ENCODE peak calls at places on chromosomes 6 and 20, in six cellular contexts. One of them, this sample, is unnamed.

GRCh38 chr6:163419413-163420314 is 5.1 kb downstream of the QKI start:
- DNase-seq in HCT116: no peak
- DNase-seq in H1: no peak
- DNase-seq in WTC11: no peak
- DNase-seq in K562: no peak
- DNase-seq in GM12878: no peak
- DNase-seq in this sample: no peak

GRCh38 chr6:167577891-167578361 is 248.8 kb upstream of the AFDN start:
- DNase-seq in HCT116: no peak
- DNase-seq in H1: no peak
- DNase-seq in WTC11: no peak
- DNase-seq in K562: no peak
- DNase-seq in GM12878: no peak
- DNase-seq in this sample: no peak

GRCh38 chr6:122214605-122215318 is 184.7 kb upstream of the HSF2 start:
- DNase-seq in HCT116: no peak
- DNase-seq in H1: no peak
- DNase-seq in WTC11: no peak
- DNase-seq in K562: no peak
- DNase-seq in GM12878: no peak
- DNase-seq in this sample: no peak

GRCh38 chr6:26389349-26389799 is 6.5 kb downstream of the BTN2A2 start:
- DNase-seq in HCT116: no peak
- DNase-seq in H1: no peak
- DNase-seq in WTC11: no peak
- DNase-seq in K562: peak; percentile 57
- DNase-seq in GM12878: no peak
- DNase-seq in this sample: no peak

GRCh38 chr6:10613693-10614092 is 80.7 kb downstream of the C6orf52 start:
- DNase-seq in HCT116: no peak
- DNase-seq in H1: no peak
- DNase-seq in WTC11: no peak
- DNase-seq in K562: no peak
- DNase-seq in GM12878: no peak
- DNase-seq in this sample: no peak

GRCh38 chr6:24492475-24492874 is 2.3 kb upstream of the ALDH5A1 start:
- DNase-seq in HCT116: no peak
- DNase-seq in H1: no peak
- DNase-seq in WTC11: peak; percentile 58
- DNase-seq in K562: peak; percentile 41
- DNase-seq in GM12878: no peak
- DNase-seq in this sample: peak; percentile 43

GRCh38 chr20:63625771-63626423 is 1.0 kb downstream of the GMEB2 start:
- DNase-seq in HCT116: no peak
- DNase-seq in H1: no peak
- DNase-seq in WTC11: no peak
- DNase-seq in K562: peak; percentile 42
- DNase-seq in GM12878: no peak
- DNase-seq in this sample: no peak

GRCh38 chr6:79188885-79189505 is 45.5 kb downstream of the HMGN3 start:
- DNase-seq in HCT116: no peak
- DNase-seq in H1: no peak
- DNase-seq in WTC11: no peak
- DNase-seq in K562: no peak
- DNase-seq in GM12878: no peak
- DNase-seq in this sample: no peak

DNA sequence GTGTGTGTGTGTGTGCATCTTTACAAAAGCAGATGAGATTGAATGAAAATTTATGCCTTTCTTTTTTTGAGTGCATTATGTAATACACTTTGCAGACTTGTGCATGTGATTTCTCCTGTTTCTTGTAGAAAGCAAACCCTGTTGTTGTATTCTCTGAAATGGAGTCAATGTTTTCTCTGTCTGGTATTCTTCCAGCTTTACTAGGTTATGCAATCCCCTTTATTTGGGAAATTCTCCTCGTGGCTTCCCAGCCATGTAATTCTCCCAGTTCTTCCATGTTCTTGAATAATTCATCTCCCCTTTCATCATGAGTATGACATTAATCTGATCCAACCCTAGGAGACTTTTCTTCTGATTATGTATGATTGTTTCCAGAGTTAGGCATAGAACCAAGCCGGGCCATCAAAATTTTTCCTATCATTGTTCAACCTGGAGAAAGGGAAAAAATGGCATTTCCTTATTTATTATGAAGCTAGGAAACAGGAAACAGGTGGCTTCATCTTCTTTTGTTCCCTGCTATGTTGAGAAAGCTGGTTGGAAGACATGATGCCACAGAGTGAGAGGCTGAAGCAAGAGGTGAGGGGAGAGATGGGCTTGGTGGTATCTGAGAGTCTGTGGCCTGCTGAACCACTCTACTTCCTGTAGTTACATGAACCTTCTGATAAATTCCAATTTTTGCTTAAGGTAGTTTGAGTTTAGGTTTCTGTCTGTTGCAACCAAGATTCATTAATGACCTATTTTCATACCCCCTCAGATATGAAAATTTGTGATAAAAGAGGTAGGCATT is 68.8 kb downstream of the PRL start:
- DNase-seq in HCT116: no peak
- DNase-seq in H1: no peak
- DNase-seq in WTC11: no peak
- DNase-seq in K562: no peak
- DNase-seq in GM12878: no peak
- DNase-seq in this sample: no peak
- TF ChIP-seq SP1 in HCT116: no peak
- TF ChIP-seq SP1 in H1: no peak
- TF ChIP-seq SP1 in WTC11: no peak
- TF ChIP-seq SP1 in K562: no peak
- TF ChIP-seq SP1 in GM12878: no peak
- TF ChIP-seq SP1 in this sample: no peak

GRCh38 chr6:139523986-139524385 is 149.5 kb upstream of the CITED2 start:
- DNase-seq in HCT116: no peak
- DNase-seq in H1: no peak
- DNase-seq in WTC11: no peak
- DNase-seq in K562: no peak
- DNase-seq in GM12878: no peak
- DNase-seq in this sample: no peak
- TF ChIP-seq SP1 in HCT116: no peak
- TF ChIP-seq SP1 in H1: no peak
- TF ChIP-seq SP1 in WTC11: no peak
- TF ChIP-seq SP1 in K562: no peak
- TF ChIP-seq SP1 in GM12878: no peak
- TF ChIP-seq SP1 in this sample: no peak

GRCh38 chr6:105835373-105835772 is 250.8 kb upstream of the PRDM1 start:
- DNase-seq in HCT116: peak; percentile 21
- DNase-seq in H1: peak; percentile 56
- DNase-seq in WTC11: peak; percentile 69
- DNase-seq in K562: peak; percentile 64
- DNase-seq in GM12878: no peak
- DNase-seq in this sample: peak; percentile 53
- TF ChIP-seq SP1 in HCT116: no peak
- TF ChIP-seq SP1 in H1: no peak
- TF ChIP-seq SP1 in WTC11: no peak
- TF ChIP-seq SP1 in K562: no peak
- TF ChIP-seq SP1 in GM12878: no peak
- TF ChIP-seq SP1 in this sample: no peak

GRCh38 chr20:34268851-34269668 is 27.8 kb downstream of the ASIP start:
- DNase-seq in HCT116: no peak
- DNase-seq in H1: peak; percentile 73
- DNase-seq in WTC11: peak; percentile 63
- DNase-seq in K562: no peak
- DNase-seq in GM12878: no peak
- DNase-seq in this sample: no peak

GRCh38 chr20:34269996-34270627 is 28.9 kb downstream of the ASIP start:
- DNase-seq in HCT116: no peak
- DNase-seq in H1: no peak
- DNase-seq in WTC11: no peak
- DNase-seq in K562: no peak
- DNase-seq in GM12878: no peak
- DNase-seq in this sample: no peak

GRCh38 chr20:34271961-34272360 is 30.7 kb downstream of the ASIP start:
- DNase-seq in HCT116: no peak
- DNase-seq in H1: no peak
- DNase-seq in WTC11: no peak
- DNase-seq in K562: no peak
- DNase-seq in GM12878: no peak
- DNase-seq in this sample: no peak

GRCh38 chr20:34274694-34275093 is 28.5 kb downstream of the AHCY start:
- DNase-seq in HCT116: no peak
- DNase-seq in H1: no peak
- DNase-seq in WTC11: no peak
- DNase-seq in K562: no peak
- DNase-seq in GM12878: no peak
- DNase-seq in this sample: no peak
- TF ChIP-seq SP1 in HCT116: no peak
- TF ChIP-seq SP1 in H1: no peak
- TF ChIP-seq SP1 in WTC11: no peak
- TF ChIP-seq SP1 in K562: no peak
- TF ChIP-seq SP1 in GM12878: no peak
- TF ChIP-seq SP1 in this sample: no peak

GRCh38 chr6:118377711-118378414 is 170.2 kb upstream of the PLN start:
- DNase-seq in HCT116: no peak
- DNase-seq in H1: peak; percentile 54
- DNase-seq in WTC11: peak; percentile 35
- DNase-seq in K562: no peak
- DNase-seq in GM12878: no peak
- DNase-seq in this sample: no peak
- TF ChIP-seq SP1 in HCT116: no peak
- TF ChIP-seq SP1 in H1: no peak
- TF ChIP-seq SP1 in WTC11: no peak
- TF ChIP-seq SP1 in K562: no peak
- TF ChIP-seq SP1 in GM12878: no peak
- TF ChIP-seq SP1 in this sample: no peak

GRCh38 chr20:34334654-34335407 is 28.2 kb upstream of the ITCH start:
- DNase-seq in HCT116: no peak
- DNase-seq in H1: no peak
- DNase-seq in WTC11: no peak
- DNase-seq in K562: no peak
- DNase-seq in GM12878: no peak
- DNase-seq in this sample: no peak
- TF ChIP-seq SP1 in HCT116: no peak
- TF ChIP-seq SP1 in H1: no peak
- TF ChIP-seq SP1 in WTC11: no peak
- TF ChIP-seq SP1 in K562: no peak
- TF ChIP-seq SP1 in GM12878: no peak
- TF ChIP-seq SP1 in this sample: no peak

GRCh38 chr6:143397229-143398222 is 53.0 kb downstream of the ADAT2 start:
- DNase-seq in HCT116: peak; percentile 42
- DNase-seq in H1: no peak
- DNase-seq in WTC11: peak; percentile 38
- DNase-seq in K562: no peak
- DNase-seq in GM12878: no peak
- DNase-seq in this sample: no peak

GRCh38 chr6:143400258-143401059 is 50.0 kb downstream of the ADAT2 start:
- DNase-seq in HCT116: no peak
- DNase-seq in H1: no peak
- DNase-seq in WTC11: no peak
- DNase-seq in K562: no peak
- DNase-seq in GM12878: no peak
- DNase-seq in this sample: no peak

GRCh38 chr6:143396497-143397228 is 53.8 kb downstream of the ADAT2 start:
- DNase-seq in HCT116: no peak
- DNase-seq in H1: no peak
- DNase-seq in WTC11: no peak
- DNase-seq in K562: no peak
- DNase-seq in GM12878: no peak
- DNase-seq in this sample: no peak

GRCh38 chr6:143401060-143401426 is 49.5 kb downstream of the ADAT2 start:
- DNase-seq in HCT116: no peak
- DNase-seq in H1: no peak
- DNase-seq in WTC11: no peak
- DNase-seq in K562: no peak
- DNase-seq in GM12878: no peak
- DNase-seq in this sample: no peak

GRCh38 chr6:143399176-143399575 is 51.3 kb downstream of the ADAT2 start:
- DNase-seq in HCT116: no peak
- DNase-seq in H1: no peak
- DNase-seq in WTC11: no peak
- DNase-seq in K562: no peak
- DNase-seq in GM12878: no peak
- DNase-seq in this sample: no peak
- TF ChIP-seq SP1 in HCT116: no peak
- TF ChIP-seq SP1 in H1: no peak
- TF ChIP-seq SP1 in WTC11: no peak
- TF ChIP-seq SP1 in K562: no peak
- TF ChIP-seq SP1 in GM12878: no peak
- TF ChIP-seq SP1 in this sample: no peak

DNA sequence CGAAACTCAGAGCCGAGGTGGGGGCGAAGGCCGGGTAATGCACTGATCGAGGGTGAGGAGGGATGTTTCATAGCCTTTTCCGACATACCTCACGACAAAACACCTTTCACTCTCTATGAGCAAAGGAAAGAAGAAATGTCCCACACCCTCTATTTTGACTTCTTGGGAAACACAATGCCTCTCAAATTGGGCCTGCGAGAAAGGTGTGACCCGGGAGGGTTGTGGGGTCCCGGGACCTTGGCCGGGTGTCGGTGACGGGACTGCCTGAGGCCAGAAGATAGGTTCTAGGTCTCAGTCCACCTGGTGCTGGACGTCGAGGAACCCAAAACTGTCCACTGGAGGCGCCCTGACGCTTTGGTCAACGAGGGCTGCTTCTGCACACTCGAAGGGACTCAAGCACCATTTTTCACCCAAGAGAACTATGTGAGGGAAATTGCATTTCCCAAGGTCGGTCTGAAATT is 41.1 kb upstream of the OSTM1 start:
- DNase-seq in HCT116: peak; percentile 41
- DNase-seq in H1: peak; percentile 68
- DNase-seq in WTC11: peak; percentile 66
- DNase-seq in K562: peak; percentile 63
- DNase-seq in GM12878: no peak
- DNase-seq in this sample: peak; percentile 63
- TF ChIP-seq SP1 in HCT116: no peak
- TF ChIP-seq SP1 in H1: no peak
- TF ChIP-seq SP1 in WTC11: no peak
- TF ChIP-seq SP1 in K562: no peak
- TF ChIP-seq SP1 in GM12878: no peak
- TF ChIP-seq SP1 in this sample: no peak

This sample was measured in HEK293T.